ENCODE peak calls at places on chromosome 1, in four cellular contexts. G is stomach, R is AG04450, N is fibroblast of lung. A is an unnamed sample.

GRCh38 chr1:202056644-202057334 is 46.4 kb downstream of the ELF3 start:
- DNase-seq in G (peak; percentile 96), R (no peak), N (no peak), A (no peak)

GRCh38 chr1:241208910-241209414 is 148.0 kb downstream of the RGS7 start:
- DNase-seq in G (no peak), R (no peak), N (no peak), A (no peak)

GRCh38 chr1:185808675-185809074 is 74.5 kb downstream of the HMCN1 start:
- DNase-seq in G (no peak), R (no peak), N (peak; percentile 41), A (no peak)

GRCh38 chr1:17539526-17540254 is at the start of gene ARHGEF10L:
- DNase-seq in G (no peak), R (no peak), N (no peak), A (no peak)

GRCh38 chr1:213572939-213573647 is 414.7 kb upstream of the PROX1 start:
- DNase-seq in G (no peak), R (no peak), N (no peak), A (no peak)

GRCh38 chr1:38026592-38027200 is 14.2 kb downstream of the UTP11 start:
- DNase-seq in G (peak; percentile 55), R (no peak), N (peak; percentile 54), A (no peak)

GRCh38 chr1:46549697-46550681 is 1.5 kb downstream of the KNCN start:
- DNase-seq in G (no peak), R (no peak), N (peak; percentile 41), A (no peak)

GRCh38 chr1:6805004-6805416 is 19.8 kb downstream of the CAMTA1 start:
- DNase-seq in G (no peak), R (no peak), N (peak; percentile 60), A (no peak)

GRCh38 chr1:5416518-5416917 is 575.7 kb downstream of the NPHP4 start:
- DNase-seq in G (no peak), R (no peak), N (no peak), A (no peak)

GRCh38 chr1:153422450-153423068 is 6.2 kb downstream of the S100A7A start:
- DNase-seq in G (peak; percentile 78), R (peak; percentile 7), N (peak; percentile 52), A (no peak)

GRCh38 chr1:199551967-199552565 is 475.4 kb upstream of the NR5A2 start:
- DNase-seq in G (no peak), R (peak; percentile 48), N (peak; percentile 69), A (peak; percentile 30)
- TF ChIP-seq CTCF in G (peak; percentile 39), R (peak; percentile 91), N (peak; percentile 75), A (peak; percentile 91)

DNA sequence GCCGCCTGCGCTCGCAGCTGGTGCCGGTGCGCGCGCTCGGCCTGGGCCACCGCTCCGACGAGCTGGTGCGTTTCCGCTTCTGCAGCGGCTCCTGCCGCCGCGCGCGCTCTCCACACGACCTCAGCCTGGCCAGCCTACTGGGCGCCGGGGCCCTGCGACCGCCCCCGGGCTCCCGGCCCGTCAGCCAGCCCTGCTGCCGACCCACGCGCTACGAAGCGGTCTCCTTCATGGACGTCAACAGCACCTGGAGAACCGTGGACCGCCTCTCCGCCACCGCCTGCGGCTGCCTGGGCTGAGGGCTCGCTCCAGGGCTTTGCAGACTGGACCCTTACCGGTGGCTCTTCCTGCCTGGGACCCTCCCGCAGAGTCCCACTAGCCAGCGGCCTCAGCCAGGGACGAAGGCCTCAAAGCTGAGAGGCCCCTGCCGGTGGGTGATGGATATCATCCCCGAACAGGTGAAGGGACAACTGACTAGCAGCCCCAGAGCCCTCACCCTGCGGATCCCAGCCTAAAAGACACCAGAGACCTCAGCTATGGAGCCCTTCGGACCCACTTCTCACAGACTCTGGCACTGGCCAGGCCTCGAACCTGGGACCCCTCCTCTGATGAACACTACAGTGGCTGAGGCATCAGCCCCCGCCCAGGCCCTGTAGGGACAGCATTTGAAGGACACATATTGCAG is 3.0 kb downstream of the ARTN start:
- DNase-seq in G (peak; percentile 45), R (no peak), N (peak; percentile 45), A (no peak)
- H3K4me3 ChIP-seq in G (peak overlapping the region; percentile 54), R (peak overlapping the region; percentile 43), N (peak overlapping the region; percentile 6), A (peak overlapping the region; percentile 49)

GRCh38 chr1:247037483-247038320 is 29.8 kb upstream of the ZNF695 start:
- DNase-seq in G (no peak), R (no peak), N (no peak), A (no peak)

GRCh38 chr1:247047702-247048101 is 30.9 kb downstream of the ZNF670 start:
- DNase-seq in G (no peak), R (no peak), N (no peak), A (no peak)

GRCh38 chr1:247047260-247047659 is 31.4 kb downstream of the ZNF670 start:
- DNase-seq in G (no peak), R (no peak), N (no peak), A (no peak)

DNA sequence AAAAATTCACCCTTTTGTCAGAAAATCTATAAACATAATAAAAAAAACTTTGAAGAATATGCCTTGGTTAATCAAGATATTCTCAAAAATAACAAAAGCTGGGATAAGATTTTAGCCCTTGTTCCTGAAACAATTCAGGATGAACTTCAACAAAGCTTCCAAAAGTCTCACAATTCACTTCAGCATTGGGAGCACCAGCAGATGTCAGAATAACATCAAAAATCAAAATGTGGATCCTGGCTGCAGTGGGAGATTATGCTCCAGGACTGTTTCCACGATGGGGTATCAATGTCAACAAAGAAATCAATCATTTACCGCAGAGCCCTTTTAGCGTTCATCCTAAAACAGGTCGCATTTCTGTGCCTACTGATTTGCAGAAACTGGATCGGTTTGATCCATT is 35.2 kb downstream of the ZNF670 start:
- DNase-seq in G (no peak), R (no peak), N (no peak), A (no peak)
- TF ChIP-seq CTCF in G (no peak), R (no peak), N (no peak), A (no peak)

DNA sequence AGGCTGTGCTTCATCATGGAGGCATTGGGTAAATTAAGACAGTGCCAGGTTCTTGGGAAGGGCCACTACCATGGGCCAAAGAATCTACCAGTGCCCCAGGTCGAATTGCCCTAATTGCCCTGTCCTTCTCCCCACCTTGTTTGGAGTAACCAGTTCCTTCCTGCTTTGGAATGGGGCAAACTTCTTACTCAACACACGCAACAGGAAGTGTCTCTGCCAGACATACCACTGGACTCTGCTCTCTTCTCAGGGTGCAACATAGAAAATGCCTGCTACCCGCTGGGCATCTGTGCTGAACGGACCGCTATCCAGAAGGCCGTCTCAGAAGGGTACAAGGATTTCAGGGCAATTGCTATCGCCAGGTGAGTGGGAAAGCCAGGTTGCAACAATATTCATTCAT is 15.8 kb downstream of the CDA start:
- DNase-seq in G (no peak), R (no peak), N (peak; percentile 20), A (no peak)
- H3K4me3 ChIP-seq in G (no peak overlapping the region), R (no peak overlapping the region), N (no peak overlapping the region), A (no peak overlapping the region)

DNA sequence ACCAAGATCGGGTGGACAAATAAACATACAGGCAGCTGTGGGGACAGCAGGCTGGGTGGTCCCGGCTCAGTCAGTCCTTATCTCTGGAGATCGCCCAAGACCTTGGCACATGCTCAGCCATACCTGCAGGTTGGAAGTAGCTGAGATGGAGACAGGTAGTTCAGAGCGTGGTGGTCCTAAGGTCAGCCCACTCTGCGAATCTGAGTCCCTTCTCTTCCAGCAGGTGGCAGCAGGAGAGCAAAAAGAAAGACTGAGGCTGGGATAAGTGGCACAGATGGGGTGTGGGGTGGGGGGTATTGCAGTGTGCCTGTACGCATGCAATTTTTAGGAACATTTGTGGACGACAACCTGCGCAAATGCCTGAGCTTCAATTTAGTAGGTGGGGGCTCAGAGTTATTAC is 104.9 kb downstream of the TENT5C start:
- DNase-seq in G (no peak), R (no peak), N (no peak), A (no peak)
- TF ChIP-seq CTCF in G (no peak), R (peak; percentile 42), N (peak; percentile 23), A (peak; percentile 51)

GRCh38 chr1:26274801-26275425 is 5.0 kb upstream of the SH3BGRL3 start:
- DNase-seq in G (no peak), R (no peak), N (peak; percentile 67), A (no peak)
- H3K4me3 ChIP-seq in G (no peak overlapping the region), R (no peak overlapping the region), N (no peak overlapping the region), A (no peak overlapping the region)

GRCh38 chr1:151511636-151512215 is 539 bp downstream of the CGN start:
- DNase-seq in G (peak; percentile 65), R (no peak), N (no peak), A (no peak)
- TF ChIP-seq CTCF in G (no peak), R (peak; percentile 9), N (no peak), A (no peak)

GRCh38 chr1:231499148-231499763 is 29.2 kb upstream of the TSNAX start:
- DNase-seq in G (no peak), R (no peak), N (no peak), A (no peak)

GRCh38 chr1:231497629-231498152 is 30.8 kb upstream of the TSNAX start:
- DNase-seq in G (no peak), R (no peak), N (no peak), A (no peak)

DNA sequence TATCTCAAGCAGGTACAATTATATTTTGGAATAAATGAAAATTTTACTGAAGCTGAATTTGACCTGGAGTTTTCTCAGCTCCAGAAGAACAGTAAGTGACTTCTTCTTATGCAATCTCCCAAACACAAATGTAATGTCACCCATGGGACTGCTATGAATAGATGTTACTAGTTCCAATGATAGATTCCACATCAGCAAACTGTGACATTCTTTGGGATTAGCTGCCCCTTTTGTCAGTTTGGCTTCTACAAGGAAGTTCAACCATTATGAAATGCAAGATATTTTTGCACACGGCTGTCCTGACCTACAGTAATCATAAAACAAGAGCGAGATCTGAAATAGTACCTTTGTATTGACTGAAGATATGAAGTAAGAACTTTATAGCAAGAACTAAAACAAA is 27.8 kb upstream of the TSNAX start:
- DNase-seq in G (no peak), R (no peak), N (no peak), A (no peak)
- H3K4me3 ChIP-seq in G (no peak overlapping the region), R (no peak overlapping the region), N (no peak overlapping the region), A (no peak overlapping the region)

GRCh38 chr1:82013702-82014101 is 213.0 kb downstream of the ADGRL2 start:
- DNase-seq in G (no peak), R (no peak), N (no peak), A (no peak)
- TF ChIP-seq CTCF in G (no peak), R (no peak), N (no peak), A (peak; percentile 26)